ENCODE peak calls at places on chromosomes 13 and 19, in four cellular contexts. E is NCI-H510A treated with DMSO at 0.1 percent for 48 hours, V is AG09319, B is left cardiac atrium. H is an unnamed sample.

GRCh38 chr13:51679616-51680015 is 95.4 kb downstream of the WDFY2 start:
- DNase-seq in V (no peak), E (no peak), B (no peak), H (no peak)

GRCh38 chr19:21568816-21569496 is 63.6 kb downstream of the ZNF429 start:
- DNase-seq in E (peak; percentile 93), V (peak; percentile 81), B (peak; percentile 92), H (no peak)

GRCh38 chr13:80082396-80083096 is 258.4 kb downstream of the SPRY2 start:
- DNase-seq in V (no peak), B (no peak), E (no peak), H (no peak)

GRCh38 chr13:23583491-23583890 is 13.3 kb downstream of the TNFRSF19 start:
- DNase-seq in B (no peak), V (no peak), E (no peak), H (no peak)

GRCh38 chr19:5321851-5322681 is 18.5 kb downstream of the PTPRS start:
- DNase-seq in B (no peak), V (no peak), E (no peak), H (no peak)

GRCh38 chr19:39843919-39844793 is 2.0 kb downstream of the FBL start:
- DNase-seq in E (peak; percentile 36), B (no peak), V (peak; percentile 18), H (peak; percentile 58)

GRCh38 chr19:1063030-1063908 is 3.7 kb upstream of the ARHGAP45 start:
- DNase-seq in E (no peak), V (no peak), B (no peak), H (no peak)

GRCh38 chr13:89227356-89227755 is 1556.2 kb downstream of the SLITRK5 start:
- DNase-seq in E (no peak), B (no peak), V (no peak), H (no peak)

GRCh38 chr13:44312898-44313551 is 60.6 kb upstream of the SERP2 start:
- DNase-seq in B (no peak), V (no peak), E (no peak), H (no peak)

GRCh38 chr13:74114641-74115040 is 19.6 kb downstream of the KLF12 start:
- DNase-seq in E (no peak), B (no peak), V (no peak), H (no peak)

GRCh38 chr19:32129141-32129540 is 216.3 kb upstream of the ZNF507 start:
- DNase-seq in E (no peak), B (no peak), V (no peak), H (no peak)

GRCh38 chr19:43798546-43799409 is 3.5 kb downstream of the LYPD5 start:
- DNase-seq in E (peak; percentile 38), V (no peak), B (peak; percentile 45), H (peak; percentile 70)

GRCh38 chr19:55467236-55468053 is 2.9 kb upstream of the C19orf85 start:
- DNase-seq in B (peak; percentile 79), V (peak; percentile 77), E (peak; percentile 19), H (peak; percentile 9)

GRCh38 chr19:16207063-16207462 is 9.4 kb downstream of the AP1M1 start:
- DNase-seq in B (no peak), E (no peak), V (no peak), H (no peak)

GRCh38 chr19:16325161-16325527 is 518 bp downstream of the KLF2 start:
- DNase-seq in V (no peak), B (no peak), E (no peak), H (no peak)

GRCh38 chr13:113152894-113153809 is 5.3 kb upstream of the PROZ start:
- DNase-seq in B (peak; percentile 63), E (no peak), V (no peak), H (peak; percentile 47)

GRCh38 chr13:36297259-36297599 is 385 bp downstream of the CCDC169 start:
- DNase-seq in E (no peak), B (no peak), V (no peak), H (peak; percentile 13)